ENCODE peak calls at places on chromosomes 13 and 19, in six cellular contexts. K, P, B, C, Z and S are unnamed samples. For H3K36me3, the result is how much of the 10 kb centered on the place peaks cover.

GRCh38 chr19:3211191-3211590 is 13.3 kb upstream of the CELF5 start:
- DNase-seq in K (no peak), P (no peak), B (no peak), C (no peak), Z (no peak), S (no peak)

GRCh38 chr13:49716615-49717014 is 25.3 kb upstream of the EBPL start:
- DNase-seq in K (no peak), P (no peak), B (no peak), C (no peak), Z (no peak), S (no peak)

GRCh38 chr13:101514695-101515275 is 62.3 kb downstream of the ITGBL1 start:
- DNase-seq in K (peak), P (no peak), B (peak), C (peak), Z (no peak), S (peak)

GRCh38 chr19:46601318-46602224 is at the start of gene CALM3:
- DNase-seq in K (no peak), P (no peak), B (peak), C (peak), Z (no peak), S (no peak)

GRCh38 chr19:41893899-41894298 is 10.9 kb downstream of the ARHGEF1 start:
- DNase-seq in K (peak), P (no peak), B (peak), C (no peak), Z (no peak), S (no peak)

GRCh38 chr19:33441277-33441699 is 67.8 kb downstream of the CEBPG start:
- DNase-seq in K (no peak), P (no peak), B (no peak), C (no peak), Z (peak), S (no peak)

GRCh38 chr13:104984296-104984818 is 1551.1 kb downstream of the EFNB2 start:
- DNase-seq in K (peak), P (no peak), B (peak), C (peak), Z (peak), S (no peak)

GRCh38 chr19:21328402-21328801 is 808 bp downstream of the ZNF708 start:
- DNase-seq in K (peak), P (no peak), B (no peak), C (no peak), Z (no peak), S (peak)

GRCh38 chr13:114119196-114119595 is 13.2 kb downstream of the RASA3 start:
- DNase-seq in K (peak), P (no peak), B (no peak), C (no peak), Z (no peak), S (no peak)

GRCh38 chr13:109989155-109989554 is 202.8 kb upstream of the IRS2 start:
- DNase-seq in K (peak), P (no peak), B (no peak), C (no peak), Z (no peak), S (no peak)

GRCh38 chr19:1408300-1409203 is 1.2 kb downstream of the DAZAP1 start:
- DNase-seq in K (peak), P (no peak), B (peak), C (peak), Z (peak), S (peak)
- H3K36me3 ChIP-seq in K (under half), P (under half), B (half or more), C (under half), Z (under half), S (under half)

GRCh38 chr19:16849168-16849567 is 20.0 kb downstream of the SIN3B start:
- DNase-seq in K (no peak), P (no peak), B (no peak), C (no peak), Z (no peak), S (no peak)
- H3K36me3 ChIP-seq in K (half or more), P (half or more), B (half or more), C (under half), Z (half or more), S (half or more)

DNA sequence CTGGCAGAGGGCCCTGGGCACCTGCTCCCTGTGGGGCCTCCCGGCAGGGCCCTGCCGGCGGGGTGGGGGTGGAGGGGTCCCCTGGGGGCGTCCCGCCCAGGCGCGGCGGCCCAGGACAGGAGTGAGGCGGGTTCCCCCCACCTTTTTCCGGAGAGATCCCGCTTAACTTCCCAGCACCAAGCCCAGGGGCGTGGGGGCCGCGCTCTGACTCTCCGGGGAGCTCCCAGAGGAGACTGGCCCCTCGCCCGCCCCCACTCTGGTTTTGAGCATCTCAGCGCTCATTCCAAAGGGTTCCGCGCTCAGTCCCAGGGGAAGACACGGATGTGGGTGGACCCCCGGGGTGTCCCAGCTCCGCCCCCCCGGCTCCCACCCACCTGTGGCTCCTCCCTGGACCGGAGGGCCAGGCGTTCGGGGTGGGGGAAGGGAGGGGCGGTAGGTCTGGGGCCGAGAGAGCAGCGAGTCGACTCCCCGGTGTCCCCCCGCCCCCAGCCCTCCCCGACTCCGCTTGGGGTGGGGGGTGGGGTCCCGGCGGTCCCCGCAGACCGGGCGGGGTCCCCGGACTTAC is 424 bp downstream of the C2CD4C start:
- DNase-seq in K (no peak), P (no peak), B (peak), C (no peak), Z (no peak), S (no peak)
- H3K36me3 ChIP-seq in K (under half), P (under half), B (under half), C (under half), Z (under half), S (under half)

GRCh38 chr13:27851049-27851448 is 58.8 kb downstream of the GSX1 start:
- DNase-seq in K (no peak), P (no peak), B (no peak), C (no peak), Z (no peak), S (no peak)
- H3K36me3 ChIP-seq in K (under half), P (under half), B (under half), C (under half), Z (under half), S (under half)

GRCh38 chr19:10497371-10497770 is 5.8 kb downstream of the KEAP1 start:
- DNase-seq in K (no peak), P (no peak), B (no peak), C (no peak), Z (no peak), S (no peak)
- H3K36me3 ChIP-seq in K (under half), P (under half), B (half or more), C (under half), Z (half or more), S (under half)

GRCh38 chr19:10789876-10790275 is 46.1 kb downstream of the TMED1 start:
- DNase-seq in K (no peak), P (no peak), B (no peak), C (no peak), Z (no peak), S (no peak)
- H3K36me3 ChIP-seq in K (under half), P (half or more), B (half or more), C (under half), Z (half or more), S (under half)

GRCh38 chr13:36954542-36954941 is 34.5 kb upstream of the SMAD9 start:
- DNase-seq in K (no peak), P (no peak), B (no peak), C (no peak), Z (no peak), S (no peak)

DNA sequence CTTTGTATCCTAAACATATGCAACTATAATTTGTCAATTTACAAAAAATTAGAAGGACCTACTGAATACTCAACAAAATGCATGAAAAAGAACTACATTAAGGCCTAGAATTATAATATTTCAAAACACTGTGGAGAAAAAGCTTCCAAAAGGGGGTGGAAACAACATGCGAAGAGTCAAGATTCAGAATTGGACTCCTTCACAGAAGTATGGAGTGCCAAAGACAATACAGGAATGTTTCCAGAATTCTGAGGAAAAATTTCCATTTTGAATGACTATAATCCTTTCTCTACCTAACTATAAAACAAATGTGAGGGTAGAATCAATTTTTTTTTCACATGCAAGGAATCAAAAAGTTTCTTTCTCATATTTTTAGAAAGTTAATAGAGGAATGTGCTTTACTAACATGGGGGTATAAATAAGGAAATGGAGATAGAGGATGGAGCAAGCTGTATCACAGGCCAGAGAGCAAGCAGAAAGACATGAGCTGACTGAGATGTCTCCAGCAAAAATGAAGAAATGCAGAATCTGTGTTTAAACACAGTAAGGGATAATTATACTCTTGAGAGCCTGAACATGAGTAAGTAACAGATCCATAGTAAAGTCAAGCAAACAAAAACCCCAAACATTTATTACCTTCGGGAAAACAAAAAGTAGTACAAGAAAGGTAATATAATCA is 39.5 kb upstream of the SMAD9 start:
- DNase-seq in K (no peak), P (no peak), B (no peak), C (no peak), Z (no peak), S (no peak)
- H3K36me3 ChIP-seq in K (under half), P (under half), B (half or more), C (under half), Z (half or more), S (half or more)

DNA sequence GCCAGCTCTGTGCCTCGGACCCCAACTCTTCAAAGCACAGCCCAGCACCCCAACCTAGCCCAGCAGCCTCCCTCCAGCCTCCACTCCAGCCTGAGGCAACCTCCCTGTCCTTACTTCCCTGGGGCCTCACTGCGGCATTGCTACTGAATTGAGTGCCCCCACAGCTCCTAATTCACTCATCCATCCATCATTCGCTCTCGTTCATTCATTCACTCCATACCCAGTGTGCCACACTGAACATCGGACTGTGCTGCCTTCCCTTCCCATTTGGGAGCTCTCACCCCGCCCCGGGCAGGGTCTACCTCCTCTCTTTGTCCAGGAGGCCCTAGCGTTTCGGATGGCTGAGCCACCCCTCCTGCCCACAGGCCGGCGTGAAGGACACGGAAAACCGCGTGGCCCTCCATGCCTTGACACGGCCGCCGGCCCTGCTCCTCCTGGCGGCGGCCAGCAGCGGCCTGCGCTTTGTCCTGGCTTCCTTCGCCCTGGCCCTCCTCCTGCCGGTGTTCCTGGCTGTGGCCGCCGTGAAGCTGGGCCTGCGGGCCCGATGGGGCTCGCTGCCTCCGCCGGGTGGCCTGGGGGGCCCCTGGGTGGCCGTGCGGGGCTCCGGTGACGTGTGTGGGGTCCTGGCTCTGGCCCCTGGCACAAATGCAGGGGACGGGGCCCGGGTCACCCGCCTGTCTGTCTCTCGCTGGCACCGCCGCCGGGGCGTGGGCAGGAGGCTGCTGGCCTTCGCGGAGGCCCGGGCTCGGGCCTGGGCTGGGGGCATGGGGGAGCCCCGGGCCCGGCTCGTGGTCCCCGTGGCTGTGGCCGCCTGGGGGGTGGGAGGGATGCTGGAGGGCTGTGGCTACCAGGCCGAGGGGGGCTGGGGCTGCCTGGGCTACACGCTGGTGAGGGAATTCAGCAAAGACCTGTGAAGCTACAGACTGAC is 1.3 kb downstream of the NAT14 start:
- DNase-seq in K (no peak), P (no peak), B (no peak), C (peak), Z (no peak), S (no peak)
- H3K36me3 ChIP-seq in K (under half), P (under half), B (under half), C (under half), Z (under half), S (under half)

GRCh38 chr13:74299688-74300087 is 165.5 kb upstream of the KLF12 start:
- DNase-seq in K (no peak), P (no peak), B (no peak), C (no peak), Z (no peak), S (no peak)
- H3K36me3 ChIP-seq in K (under half), P (under half), B (under half), C (under half), Z (under half), S (under half)

DNA sequence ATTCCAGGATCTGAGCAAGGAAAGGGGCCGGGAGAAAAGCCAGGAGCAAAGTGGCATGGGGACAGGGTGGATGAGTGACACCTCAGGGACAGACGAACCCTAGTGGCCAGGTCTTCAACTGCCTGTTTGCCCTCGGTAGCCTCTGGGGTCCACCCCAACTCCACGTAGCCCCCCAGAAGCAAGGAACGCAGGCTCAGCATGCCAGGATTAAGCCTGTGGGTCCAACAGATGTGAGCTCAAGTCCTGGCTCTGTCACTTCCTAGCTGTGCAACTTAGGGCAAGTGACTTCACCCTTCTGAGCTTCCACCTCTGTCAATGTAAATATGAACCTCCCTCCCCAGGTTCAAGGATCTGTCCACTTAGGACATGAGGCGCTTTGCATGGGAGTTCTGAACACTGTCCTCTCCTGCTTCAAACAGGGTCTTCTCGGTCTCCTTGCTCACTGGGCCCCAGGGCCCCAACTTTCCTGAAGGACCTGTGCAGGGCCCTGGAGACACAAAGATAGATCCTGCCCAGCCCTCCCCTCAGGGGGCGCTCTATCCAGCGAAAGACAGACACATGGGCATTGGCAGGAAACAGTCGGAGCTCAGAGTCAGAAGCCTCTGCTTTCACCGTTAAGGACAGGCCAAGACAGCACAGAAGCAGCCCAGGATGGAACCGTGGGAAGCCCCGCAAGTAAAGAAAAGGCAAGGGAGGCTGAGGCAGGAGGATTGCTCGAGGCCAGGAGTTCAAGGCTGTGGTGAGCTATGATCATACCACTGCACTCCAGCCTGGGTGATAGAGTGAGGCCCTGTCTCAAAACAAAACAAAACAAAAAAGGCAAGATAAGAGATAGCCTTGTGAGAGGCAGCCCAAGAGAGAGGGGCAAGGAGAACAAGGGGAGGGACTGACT is 13.2 kb downstream of the SYDE1 start:
- DNase-seq in K (no peak), P (no peak), B (no peak), C (no peak), Z (no peak), S (no peak)
- H3K36me3 ChIP-seq in K (under half), P (half or more), B (half or more), C (under half), Z (half or more), S (half or more)